ENCODE peak calls at places on chromosomes 2 and 18, in four cellular contexts. E is heart left ventricle, P is sigmoid colon, F is PC-3. L is an unnamed sample.

GRCh38 chr2:103788875-103789715 is 1027.3 kb downstream of the TMEM182 start:
- DNase-seq in E (peak), F (peak), P (no peak), L (no peak)

GRCh38 chr18:72675394-72675793 is 131.3 kb upstream of the CBLN2 start:
- DNase-seq in F (no peak), E (no peak), P (no peak), L (no peak)

GRCh38 chr2:208657468-208657867 is 250.9 kb downstream of the PTH2R start:
- DNase-seq in P (no peak), E (no peak), F (peak), L (no peak)

GRCh38 chr2:10810175-10811161 is 2.1 kb downstream of the PDIA6 start:
- DNase-seq in E (no peak), P (peak), F (peak), L (no peak)

GRCh38 chr2:224690868-224691267 is 25.3 kb downstream of the CCDC195 start:
- DNase-seq in F (no peak), E (no peak), P (no peak), L (no peak)

GRCh38 chr18:23135679-23136325 is 517 bp downstream of the CABLES1 start:
- DNase-seq in P (no peak), E (peak), F (peak), L (no peak)

GRCh38 chr18:74299746-74300145 is 8.0 kb upstream of the CYB5A start:
- DNase-seq in P (no peak), F (peak), E (no peak), L (no peak)

GRCh38 chr2:177029075-177029474 is 183.5 kb upstream of the HNRNPA3 start:
- DNase-seq in E (no peak), F (no peak), P (no peak), L (no peak)

GRCh38 chr18:48814490-48815181 is 136.1 kb downstream of the SMAD7 start:
- DNase-seq in P (peak), F (no peak), E (peak), L (no peak)

GRCh38 chr2:109427661-109428091 is 186.1 kb downstream of the SEPTIN10 start:
- DNase-seq in E (no peak), F (no peak), P (peak), L (no peak)

GRCh38 chr2:34093790-34094189 is 494.7 kb upstream of the FAM98A start:
- DNase-seq in F (no peak), P (no peak), E (no peak), L (no peak)

GRCh38 chr2:227804970-227805369 is 8.7 kb upstream of the CCL20 start:
- DNase-seq in F (peak), P (no peak), E (no peak), L (no peak)

GRCh38 chr2:109335586-109336266 is 206.7 kb downstream of the SH3RF3 start:
- DNase-seq in E (no peak), F (peak), P (no peak), L (no peak)

GRCh38 chr2:52500561-52500960 is 1267.0 kb upstream of the CHAC2 start:
- DNase-seq in P (no peak), F (no peak), E (no peak), L (no peak)

GRCh38 chr2:168203762-168204693 is 43.4 kb downstream of the STK39 start:
- DNase-seq in E (no peak), P (no peak), F (no peak), L (no peak)

GRCh38 chr2:23940976-23941605 is 828 bp downstream of the UBXN2A start:
- DNase-seq in F (peak), E (no peak), P (no peak), L (no peak)

DNA sequence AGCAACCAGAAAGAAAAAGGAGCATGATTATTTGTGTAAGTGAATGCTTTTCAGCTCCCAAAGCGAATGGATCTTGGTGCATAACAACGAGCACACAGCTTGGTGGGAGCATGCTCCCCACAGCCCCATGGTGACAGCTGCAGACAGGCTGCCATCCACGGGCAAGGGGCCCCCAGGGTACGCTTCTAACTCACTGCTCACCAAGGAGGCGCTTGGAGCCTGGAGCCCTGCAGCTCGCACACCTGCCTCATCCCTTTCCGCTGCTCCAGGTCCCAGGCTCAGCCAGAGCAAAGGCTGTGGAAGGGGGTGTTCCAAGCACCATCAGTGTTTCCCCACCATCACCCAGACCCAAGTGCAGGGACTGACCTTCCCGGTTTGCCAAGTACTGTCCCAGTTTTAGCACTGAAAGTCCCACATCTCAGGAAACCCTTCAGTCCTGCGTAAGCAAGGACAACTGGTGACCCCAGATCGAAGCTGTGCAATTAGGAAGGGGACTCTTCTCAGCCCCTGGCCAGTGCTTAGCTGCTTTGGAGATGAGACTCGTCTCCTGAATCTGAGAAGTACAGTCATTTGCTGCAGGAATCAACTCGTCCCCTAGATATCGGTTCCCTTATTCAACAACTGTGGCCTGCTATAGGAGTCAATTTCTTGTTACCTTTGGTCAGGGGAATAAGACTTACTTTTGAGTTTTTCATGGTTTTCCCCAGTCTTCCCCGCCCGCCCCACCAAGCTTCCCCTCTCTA is 50.0 kb upstream of the ATG16L1 start:
- DNase-seq in E (no peak), P (no peak), F (no peak), L (no peak)
- TF ChIP-seq CTCF in E (no peak), P (no peak), F (no peak), L (no peak)

GRCh38 chr2:107669335-107669734 is 157.4 kb upstream of the RGPD4 start:
- DNase-seq in E (no peak), F (peak), P (no peak), L (no peak)
- TF ChIP-seq CTCF in E (peak), F (peak), P (no peak), L (no peak)

DNA sequence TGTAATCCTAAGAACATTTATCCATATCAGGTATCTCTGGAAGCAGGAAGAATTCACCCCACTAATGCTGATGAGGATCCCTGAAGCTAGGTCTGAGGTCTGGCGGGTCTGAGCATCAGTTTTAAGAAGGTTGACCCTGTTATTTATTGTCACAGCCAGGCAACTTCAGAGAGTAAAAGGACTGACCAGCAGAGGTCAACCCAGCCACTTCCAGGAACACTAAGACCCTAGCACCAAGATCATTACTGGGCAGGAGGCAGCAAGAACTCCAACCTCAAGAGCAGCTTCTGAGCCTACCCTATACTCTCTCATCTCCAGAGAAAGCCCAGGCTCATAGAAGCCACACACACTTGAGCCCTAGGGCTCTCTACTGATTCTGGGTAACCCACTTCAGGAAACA is 901.4 kb downstream of the DCDC2C start:
- DNase-seq in P (no peak), F (no peak), E (no peak), L (no peak)
- TF ChIP-seq CTCF in P (no peak), F (no peak), E (no peak), L (no peak)

GRCh38 chr2:55163258-55163657 is 68.8 kb downstream of the CLHC1 start:
- DNase-seq in E (no peak), P (no peak), F (no peak), L (no peak)
- TF ChIP-seq CTCF in E (no peak), P (no peak), F (no peak), L (no peak)

DNA sequence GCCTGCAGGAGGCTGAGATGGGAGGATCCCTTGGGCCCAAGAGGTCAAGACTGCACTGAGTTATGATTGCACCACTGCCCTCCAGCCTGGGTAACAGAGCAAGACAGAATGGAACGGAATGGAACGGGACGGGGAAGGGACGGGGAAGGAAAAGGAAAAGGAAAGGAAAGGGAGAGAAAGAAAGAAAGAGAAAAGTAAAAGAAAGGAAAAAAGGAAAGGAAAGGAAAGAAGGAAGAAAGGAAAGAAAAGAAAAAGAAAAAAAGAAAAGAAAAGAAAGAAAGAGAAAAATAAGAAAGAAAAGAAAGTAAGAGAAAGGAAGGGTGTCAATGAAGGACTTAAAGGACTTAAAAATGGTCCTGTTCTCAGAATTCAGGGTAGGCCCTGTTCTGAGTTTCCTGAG is 4.3 kb upstream of the SPOPL start:
- DNase-seq in P (no peak), F (no peak), E (no peak), L (no peak)
- TF ChIP-seq CTCF in P (no peak), F (no peak), E (no peak), L (no peak)

GRCh38 chr2:102168026-102168425 is 18.8 kb upstream of the IL1RL2 start:
- DNase-seq in F (no peak), E (no peak), P (no peak), L (no peak)

GRCh38 chr2:102166189-102166845 is 20.5 kb upstream of the IL1RL2 start:
- DNase-seq in E (no peak), P (peak), F (peak), L (peak)
- TF ChIP-seq CTCF in E (peak), P (peak), F (peak), L (peak)

GRCh38 chr18:76941284-76941683 is 118.9 kb downstream of the ZNF236 start:
- DNase-seq in P (no peak), E (no peak), F (no peak), L (no peak)
- TF ChIP-seq CTCF in P (no peak), E (no peak), F (no peak), L (no peak)

GRCh38 chr2:15527074-15527739 is 33.9 kb downstream of the NBAS start:
- DNase-seq in F (peak), P (no peak), E (no peak), L (no peak)
- TF ChIP-seq CTCF in F (peak), P (no peak), E (no peak), L (no peak)

L was measured in gastrocnemius medialis.